ENCODE peak calls at places on chromosomes 4 and X, in ten cellular contexts. P, A, H, D, Z, I, X, R, S and M are unnamed samples.

GRCh38 chr4:86895692-86896488 is 3.7 kb upstream of the C4orf36 start:
- DNase-seq in I (peak), P (no peak), H (peak), D (no peak), X (no peak), R (peak), S (peak), Z (no peak), A (peak), M (peak)

GRCh38 chrX:156000361-156000926 is 2.9 kb downstream of the IL9R start:
- DNase-seq in P (no peak), X (no peak), S (no peak), A (no peak), D (no peak), I (no peak), R (no peak), H (no peak), Z (no peak), M (no peak)

GRCh38 chr4:114036426-114036825 is 57.0 kb upstream of the ARSJ start:
- DNase-seq in R (no peak), Z (no peak), P (no peak), H (no peak), S (no peak), D (no peak), A (no peak), I (peak), X (no peak), M (peak)

GRCh38 chr4:147776600-147777175 is 44.8 kb downstream of the ARHGAP10 start:
- DNase-seq in I (no peak), H (no peak), D (no peak), P (no peak), Z (no peak), S (no peak), X (no peak), R (no peak), A (no peak), M (no peak)

GRCh38 chrX:9180623-9181022 is 146.7 kb upstream of the FAM9B start:
- DNase-seq in S (no peak), X (no peak), D (no peak), R (no peak), I (peak), H (no peak), Z (no peak), P (no peak), A (no peak), M (peak)

GRCh38 chrX:155071694-155072215 is 447 bp downstream of the BRCC3 start:
- DNase-seq in Z (no peak), X (no peak), H (no peak), D (no peak), S (no peak), A (no peak), I (peak), P (no peak), R (no peak), M (no peak)

GRCh38 chr4:95761441-95761840 is 78.5 kb upstream of the PDHA2 start:
- DNase-seq in R (peak), I (peak), D (no peak), P (peak), Z (no peak), A (no peak), S (no peak), H (no peak), X (no peak), M (peak)

GRCh38 chr4:185395255-185395955 is at the start of gene LRP2BP:
- DNase-seq in S (no peak), P (peak), Z (no peak), H (no peak), D (no peak), I (no peak), R (peak), X (no peak), A (no peak), M (peak)

GRCh38 chr4:119682080-119682479 is 53.5 kb upstream of the PDE5A start:
- DNase-seq in X (no peak), D (no peak), A (no peak), P (no peak), H (no peak), R (no peak), S (no peak), Z (no peak), I (peak), M (peak)

GRCh38 chrX:52563105-52563504 is 46.2 kb upstream of the XAGE1B start:
- DNase-seq in D (no peak), I (no peak), A (no peak), Z (no peak), P (no peak), X (no peak), S (no peak), H (no peak), R (no peak), M (no peak)

GRCh38 chrX:7156879-7157278 is 8.9 kb upstream of the PUDP start:
- DNase-seq in R (no peak), Z (no peak), X (no peak), I (no peak), D (no peak), H (no peak), A (no peak), P (no peak), S (no peak), M (no peak)

GRCh38 chrX:107731831-107732502 is 43.6 kb downstream of the TSC22D3 start:
- DNase-seq in R (peak), D (peak), Z (no peak), I (peak), A (peak), S (no peak), H (peak), X (no peak), P (no peak), M (peak)

GRCh38 chr4:67735325-67735724 is 18.9 kb downstream of the GNRHR start:
- DNase-seq in I (no peak), S (no peak), X (no peak), P (no peak), D (no peak), R (no peak), A (no peak), H (no peak), Z (no peak), M (no peak)

GRCh38 chr4:141142423-141142822 is 9.2 kb upstream of the RNF150 start:
- DNase-seq in I (no peak), R (no peak), H (no peak), P (no peak), D (no peak), S (no peak), X (no peak), Z (no peak), A (no peak), M (no peak)

GRCh38 chrX:76428243-76429130 is 977 bp downstream of the MAGEE1 start:
- DNase-seq in R (no peak), D (peak), H (no peak), X (peak), S (peak), I (no peak), P (no peak), Z (no peak), A (no peak), M (peak)

GRCh38 chrX:67734111-67734753 is 190.4 kb downstream of the AR start:
- DNase-seq in D (no peak), R (no peak), S (no peak), P (no peak), Z (no peak), A (no peak), H (no peak), X (no peak), I (no peak), M (no peak)